ENCODE peak calls at places on chromosome 7, in four cellular contexts. One of them, this sample, is unnamed.

GRCh38 chr7:24936121-24936824 is 43.7 kb downstream of the OSBPL3 start:
- DNase-seq in cardiac muscle cell: no peak
- DNase-seq in mesothelial cell of epicardium: no peak
- DNase-seq in nephron progenitor cell: no peak
- DNase-seq in this sample: no peak

GRCh38 chr7:135512135-135512887 is 2.4 kb upstream of the CNOT4 start:
- DNase-seq in cardiac muscle cell: peak
- DNase-seq in mesothelial cell of epicardium: no peak
- DNase-seq in nephron progenitor cell: no peak
- DNase-seq in this sample: no peak

GRCh38 chr7:44962483-44963251 is 16.1 kb downstream of the MYO1G start:
- DNase-seq in cardiac muscle cell: peak
- DNase-seq in mesothelial cell of epicardium: no peak
- DNase-seq in nephron progenitor cell: peak
- DNase-seq in this sample: no peak

GRCh38 chr7:100585511-100586265 is at the start of gene LRCH4:
- DNase-seq in cardiac muscle cell: no peak
- DNase-seq in mesothelial cell of epicardium: no peak
- DNase-seq in nephron progenitor cell: no peak
- DNase-seq in this sample: peak

GRCh38 chr7:1447112-1447511 is 12.2 kb downstream of the MICALL2 start:
- DNase-seq in cardiac muscle cell: no peak
- DNase-seq in mesothelial cell of epicardium: no peak
- DNase-seq in nephron progenitor cell: no peak
- DNase-seq in this sample: no peak

GRCh38 chr7:74002474-74003017 is 25.4 kb upstream of the ELN start:
- DNase-seq in cardiac muscle cell: no peak
- DNase-seq in mesothelial cell of epicardium: no peak
- DNase-seq in nephron progenitor cell: no peak
- DNase-seq in this sample: peak

GRCh38 chr7:100087055-100087750 is 1.6 kb upstream of the COPS6 start:
- DNase-seq in cardiac muscle cell: no peak
- DNase-seq in mesothelial cell of epicardium: no peak
- DNase-seq in nephron progenitor cell: no peak
- DNase-seq in this sample: no peak

GRCh38 chr7:131521651-131522163 is 34.7 kb downstream of the PODXL start:
- DNase-seq in cardiac muscle cell: no peak
- DNase-seq in mesothelial cell of epicardium: no peak
- DNase-seq in nephron progenitor cell: no peak
- DNase-seq in this sample: no peak

GRCh38 chr7:115010436-115010810 is 88.5 kb downstream of the MDFIC start:
- DNase-seq in cardiac muscle cell: no peak
- DNase-seq in mesothelial cell of epicardium: no peak
- DNase-seq in nephron progenitor cell: no peak
- DNase-seq in this sample: no peak

GRCh38 chr7:49166441-49166840 is 242.1 kb downstream of the CDC14C start:
- DNase-seq in cardiac muscle cell: no peak
- DNase-seq in mesothelial cell of epicardium: no peak
- DNase-seq in nephron progenitor cell: no peak
- DNase-seq in this sample: no peak

GRCh38 chr7:143354965-143355364 is 7.5 kb downstream of the FAM131B start:
- DNase-seq in cardiac muscle cell: no peak
- DNase-seq in mesothelial cell of epicardium: no peak
- DNase-seq in nephron progenitor cell: no peak
- DNase-seq in this sample: no peak

GRCh38 chr7:143356414-143357050 is 6.0 kb downstream of the FAM131B start:
- DNase-seq in cardiac muscle cell: no peak
- DNase-seq in mesothelial cell of epicardium: no peak
- DNase-seq in nephron progenitor cell: no peak
- DNase-seq in this sample: no peak

GRCh38 chr7:143358626-143359025 is 3.9 kb downstream of the FAM131B start:
- DNase-seq in cardiac muscle cell: no peak
- DNase-seq in mesothelial cell of epicardium: no peak
- DNase-seq in nephron progenitor cell: no peak
- DNase-seq in this sample: no peak

GRCh38 chr7:143354376-143354775 is 8.1 kb downstream of the FAM131B start:
- DNase-seq in cardiac muscle cell: no peak
- DNase-seq in mesothelial cell of epicardium: no peak
- DNase-seq in nephron progenitor cell: no peak
- DNase-seq in this sample: no peak

GRCh38 chr7:143355450-143356385 is 6.8 kb downstream of the FAM131B start:
- DNase-seq in cardiac muscle cell: no peak
- DNase-seq in mesothelial cell of epicardium: no peak
- DNase-seq in nephron progenitor cell: no peak
- DNase-seq in this sample: no peak
- TF ChIP-seq CTCF in cardiac muscle cell: no peak
- TF ChIP-seq CTCF in mesothelial cell of epicardium: no peak
- TF ChIP-seq CTCF in nephron progenitor cell: no peak
- TF ChIP-seq CTCF in this sample: no peak

DNA sequence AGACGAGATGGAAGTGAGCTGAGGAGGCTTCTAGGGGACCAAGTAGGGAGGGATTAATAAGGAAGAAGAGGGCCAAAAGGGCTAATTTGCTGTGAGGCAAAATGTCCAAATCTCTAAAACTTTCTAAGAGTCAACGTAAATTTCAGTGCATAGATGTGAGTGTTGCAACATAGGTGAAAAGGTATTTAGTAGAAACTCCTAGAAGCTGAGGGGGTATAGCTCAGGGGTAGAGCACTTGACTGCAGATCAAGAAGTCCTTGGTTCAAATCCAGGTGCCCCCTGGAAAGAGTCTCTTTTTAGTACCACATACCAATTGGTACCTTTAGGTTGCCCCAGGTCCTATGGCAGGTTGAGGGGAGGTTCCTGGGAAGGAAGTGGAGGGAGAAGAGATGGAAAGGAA is 48.7 kb upstream of the ZNF746 start:
- DNase-seq in cardiac muscle cell: no peak
- DNase-seq in mesothelial cell of epicardium: no peak
- DNase-seq in nephron progenitor cell: no peak
- DNase-seq in this sample: no peak
- TF ChIP-seq CTCF in cardiac muscle cell: no peak
- TF ChIP-seq CTCF in mesothelial cell of epicardium: no peak
- TF ChIP-seq CTCF in nephron progenitor cell: no peak
- TF ChIP-seq CTCF in this sample: no peak

GRCh38 chr7:43763183-43763582 is 4.7 kb downstream of the BLVRA start:
- DNase-seq in cardiac muscle cell: peak
- DNase-seq in mesothelial cell of epicardium: no peak
- DNase-seq in nephron progenitor cell: no peak
- DNase-seq in this sample: no peak
- TF ChIP-seq CTCF in cardiac muscle cell: no peak
- TF ChIP-seq CTCF in mesothelial cell of epicardium: no peak
- TF ChIP-seq CTCF in nephron progenitor cell: no peak
- TF ChIP-seq CTCF in this sample: no peak

GRCh38 chr7:146126767-146127509 is 10.3 kb downstream of the CNTNAP2 start:
- DNase-seq in cardiac muscle cell: no peak
- DNase-seq in mesothelial cell of epicardium: no peak
- DNase-seq in nephron progenitor cell: no peak
- DNase-seq in this sample: no peak
- TF ChIP-seq CTCF in cardiac muscle cell: no peak
- TF ChIP-seq CTCF in mesothelial cell of epicardium: no peak
- TF ChIP-seq CTCF in nephron progenitor cell: no peak
- TF ChIP-seq CTCF in this sample: no peak

DNA sequence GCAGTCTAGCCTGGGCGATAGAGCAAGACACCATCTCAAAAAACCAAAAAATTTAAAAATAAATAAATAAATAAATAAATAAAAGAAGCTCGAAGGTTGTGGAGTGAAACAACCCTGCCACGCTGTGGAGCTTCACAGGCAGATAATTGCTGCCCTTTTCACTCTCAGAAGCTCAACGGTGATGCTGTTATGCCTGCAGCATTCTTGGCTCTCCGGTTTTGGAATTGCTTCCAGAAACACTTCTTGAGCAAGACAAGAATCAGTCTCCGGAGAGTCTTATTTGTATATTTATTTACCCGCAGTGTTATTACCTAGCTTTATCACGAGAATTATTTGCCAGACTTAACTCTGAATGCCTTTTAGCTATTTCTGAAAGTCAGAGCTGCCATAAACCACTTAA is 40.5 kb upstream of the UBE2H start:
- DNase-seq in cardiac muscle cell: no peak
- DNase-seq in mesothelial cell of epicardium: no peak
- DNase-seq in nephron progenitor cell: no peak
- DNase-seq in this sample: no peak
- TF ChIP-seq CTCF in cardiac muscle cell: no peak
- TF ChIP-seq CTCF in mesothelial cell of epicardium: no peak
- TF ChIP-seq CTCF in nephron progenitor cell: no peak
- TF ChIP-seq CTCF in this sample: no peak